ENCODE peak calls at places on chromosomes 1 and 21, in four cellular contexts. One of them, this sample, is unnamed.

GRCh38 chr1:241637046-241637590 is 3.1 kb downstream of the CHML start:
- DNase-seq in CMK: no peak
- DNase-seq in CD4-positive, alpha-beta memory T cell: no peak
- DNase-seq in HuH-7.5: no peak
- DNase-seq in this sample: no peak

GRCh38 chr1:161506336-161507223 is 1.3 kb downstream of the FCGR2A start:
- DNase-seq in CD4-positive, alpha-beta memory T cell: no peak
- DNase-seq in CMK: no peak
- DNase-seq in HuH-7.5: no peak
- DNase-seq in this sample: peak

GRCh38 chr1:159248311-159248710 is 43.6 kb downstream of the ACKR1 start:
- DNase-seq in HuH-7.5: no peak
- DNase-seq in CD4-positive, alpha-beta memory T cell: no peak
- DNase-seq in CMK: no peak
- DNase-seq in this sample: no peak

GRCh38 chr1:1400576-1401456 is 1.7 kb upstream of the CCNL2 start:
- DNase-seq in HuH-7.5: no peak
- DNase-seq in CD4-positive, alpha-beta memory T cell: no peak
- DNase-seq in CMK: no peak
- DNase-seq in this sample: no peak

GRCh38 chr1:174965006-174965971 is 34.5 kb upstream of the CACYBP start:
- DNase-seq in CMK: no peak
- DNase-seq in HuH-7.5: no peak
- DNase-seq in CD4-positive, alpha-beta memory T cell: peak
- DNase-seq in this sample: no peak

GRCh38 chr1:55064861-55065263 is 25.5 kb downstream of the PCSK9 start:
- DNase-seq in CMK: no peak
- DNase-seq in CD4-positive, alpha-beta memory T cell: no peak
- DNase-seq in HuH-7.5: no peak
- DNase-seq in this sample: no peak

GRCh38 chr1:42747125-42747524 is 7.1 kb upstream of the CLDN19 start:
- DNase-seq in HuH-7.5: peak
- DNase-seq in CD4-positive, alpha-beta memory T cell: peak
- DNase-seq in CMK: no peak
- DNase-seq in this sample: no peak

GRCh38 chr1:99481391-99481996 is 164.4 kb upstream of the PALMD start:
- DNase-seq in CMK: no peak
- DNase-seq in CD4-positive, alpha-beta memory T cell: peak
- DNase-seq in HuH-7.5: no peak
- DNase-seq in this sample: peak

GRCh38 chr21:41752231-41752681 is 14.6 kb downstream of the RIPK4 start:
- DNase-seq in CD4-positive, alpha-beta memory T cell: no peak
- DNase-seq in HuH-7.5: no peak
- DNase-seq in CMK: no peak
- DNase-seq in this sample: no peak

GRCh38 chr1:234342749-234343148 is 30.5 kb upstream of the COA6 start:
- DNase-seq in CD4-positive, alpha-beta memory T cell: no peak
- DNase-seq in HuH-7.5: no peak
- DNase-seq in CMK: no peak
- DNase-seq in this sample: no peak

GRCh38 chr21:33026878-33027400 is 1.2 kb downstream of the OLIG2 start:
- DNase-seq in CMK: no peak
- DNase-seq in CD4-positive, alpha-beta memory T cell: no peak
- DNase-seq in HuH-7.5: no peak
- DNase-seq in this sample: no peak

GRCh38 chr1:154483941-154484803 is 17.8 kb upstream of the TDRD10 start:
- DNase-seq in CMK: no peak
- DNase-seq in HuH-7.5: no peak
- DNase-seq in CD4-positive, alpha-beta memory T cell: no peak
- DNase-seq in this sample: no peak

GRCh38 chr1:85313888-85314696 is 37.7 kb upstream of the BCL10 start:
- DNase-seq in HuH-7.5: no peak
- DNase-seq in CMK: no peak
- DNase-seq in CD4-positive, alpha-beta memory T cell: no peak
- DNase-seq in this sample: no peak